ENCODE peak calls at places on chromosomes 7 and 10, in four cellular contexts. One of them, this sample, is unnamed.

GRCh38 chr7:80078159-80078731 is 56.4 kb upstream of the GNAI1 start:
- DNase-seq in dorsolateral prefrontal cortex: no peak
- DNase-seq in OCI-LY7: no peak
- DNase-seq in DND-41: no peak
- DNase-seq in this sample: peak

GRCh38 chr7:116782177-116782711 is 80.1 kb upstream of the CAPZA2 start:
- DNase-seq in dorsolateral prefrontal cortex: no peak
- DNase-seq in OCI-LY7: no peak
- DNase-seq in DND-41: no peak
- DNase-seq in this sample: peak

GRCh38 chr7:16649196-16649595 is 3.2 kb downstream of the BZW2 start:
- DNase-seq in dorsolateral prefrontal cortex: no peak
- DNase-seq in OCI-LY7: no peak
- DNase-seq in DND-41: no peak
- DNase-seq in this sample: no peak

GRCh38 chr10:122487231-122487765 is 25.9 kb downstream of the HTRA1 start:
- DNase-seq in dorsolateral prefrontal cortex: peak
- DNase-seq in OCI-LY7: no peak
- DNase-seq in DND-41: no peak
- DNase-seq in this sample: no peak

GRCh38 chr10:74051729-74052342 is 53.9 kb downstream of the VCL start:
- DNase-seq in dorsolateral prefrontal cortex: no peak
- DNase-seq in OCI-LY7: no peak
- DNase-seq in DND-41: no peak
- DNase-seq in this sample: no peak

GRCh38 chr10:30865141-30865926 is 166.3 kb downstream of the ZNF438 start:
- DNase-seq in dorsolateral prefrontal cortex: no peak
- DNase-seq in OCI-LY7: no peak
- DNase-seq in DND-41: no peak
- DNase-seq in this sample: no peak

GRCh38 chr7:41052736-41053135 is 650.2 kb downstream of the INHBA start:
- DNase-seq in dorsolateral prefrontal cortex: no peak
- DNase-seq in OCI-LY7: no peak
- DNase-seq in DND-41: no peak
- DNase-seq in this sample: no peak

GRCh38 chr7:32164341-32164996 is 94.3 kb upstream of the PDE1C start:
- DNase-seq in dorsolateral prefrontal cortex: no peak
- DNase-seq in OCI-LY7: no peak
- DNase-seq in DND-41: no peak
- DNase-seq in this sample: peak

GRCh38 chr10:17793823-17794759 is 15.1 kb upstream of the MRC1 start:
- DNase-seq in dorsolateral prefrontal cortex: no peak
- DNase-seq in OCI-LY7: no peak
- DNase-seq in DND-41: no peak
- DNase-seq in this sample: no peak

GRCh38 chr10:122746408-122746807 is 46.8 kb upstream of the C10orf120 start:
- DNase-seq in dorsolateral prefrontal cortex: no peak
- DNase-seq in OCI-LY7: no peak
- DNase-seq in DND-41: no peak
- DNase-seq in this sample: no peak

GRCh38 chr7:47483604-47484273 is 98.2 kb downstream of the TNS3 start:
- DNase-seq in dorsolateral prefrontal cortex: no peak
- DNase-seq in OCI-LY7: peak
- DNase-seq in DND-41: no peak
- DNase-seq in this sample: no peak

GRCh38 chr10:6588082-6588481 is 8.0 kb upstream of the PRKCQ start:
- DNase-seq in dorsolateral prefrontal cortex: no peak
- DNase-seq in OCI-LY7: no peak
- DNase-seq in DND-41: no peak
- DNase-seq in this sample: no peak

GRCh38 chr7:106485919-106486318 is 175.0 kb downstream of the CCDC71L start:
- DNase-seq in dorsolateral prefrontal cortex: no peak
- DNase-seq in OCI-LY7: no peak
- DNase-seq in DND-41: no peak
- DNase-seq in this sample: no peak

GRCh38 chr10:30092151-30092790 is 32.9 kb upstream of the JCAD start:
- DNase-seq in dorsolateral prefrontal cortex: no peak
- DNase-seq in OCI-LY7: no peak
- DNase-seq in DND-41: no peak
- DNase-seq in this sample: peak

GRCh38 chr10:126171555-126171954 is 216.7 kb downstream of the ADAM12 start:
- DNase-seq in dorsolateral prefrontal cortex: no peak
- DNase-seq in OCI-LY7: no peak
- DNase-seq in DND-41: no peak
- DNase-seq in this sample: peak

GRCh38 chr7:136741941-136742340 is 126.5 kb upstream of the CHRM2 start:
- DNase-seq in dorsolateral prefrontal cortex: no peak
- DNase-seq in OCI-LY7: no peak
- DNase-seq in DND-41: no peak
- DNase-seq in this sample: no peak

GRCh38 chr10:27410153-27410552 is 94.0 kb upstream of the RAB18 start:
- DNase-seq in dorsolateral prefrontal cortex: no peak
- DNase-seq in OCI-LY7: no peak
- DNase-seq in DND-41: no peak
- DNase-seq in this sample: no peak

GRCh38 chr7:7237201-7237977 is 55.0 kb downstream of the C1GALT1 start:
- DNase-seq in dorsolateral prefrontal cortex: no peak
- DNase-seq in OCI-LY7: no peak
- DNase-seq in DND-41: no peak
- DNase-seq in this sample: no peak

GRCh38 chr7:76146374-76146773 is 55.3 kb upstream of the SRRM3 start:
- DNase-seq in dorsolateral prefrontal cortex: no peak
- DNase-seq in OCI-LY7: no peak
- DNase-seq in DND-41: no peak
- DNase-seq in this sample: no peak

GRCh38 chr7:133530682-133531081 is 277.8 kb downstream of the EXOC4 start:
- DNase-seq in dorsolateral prefrontal cortex: no peak
- DNase-seq in OCI-LY7: no peak
- DNase-seq in DND-41: no peak
- DNase-seq in this sample: peak

GRCh38 chr7:11329626-11330025 is 356.0 kb downstream of the PHF14 start:
- DNase-seq in dorsolateral prefrontal cortex: no peak
- DNase-seq in OCI-LY7: no peak
- DNase-seq in DND-41: no peak
- DNase-seq in this sample: no peak

GRCh38 chr7:70419816-70420215 is 712.1 kb upstream of the GALNT17 start:
- DNase-seq in dorsolateral prefrontal cortex: no peak
- DNase-seq in OCI-LY7: no peak
- DNase-seq in DND-41: no peak
- DNase-seq in this sample: no peak

GRCh38 chr7:48089415-48089975 is 430 bp downstream of the UPP1 start:
- DNase-seq in dorsolateral prefrontal cortex: no peak
- DNase-seq in OCI-LY7: no peak
- DNase-seq in DND-41: no peak
- DNase-seq in this sample: no peak

GRCh38 chr7:20223356-20223755 is 6.2 kb upstream of the MACC1 start:
- DNase-seq in dorsolateral prefrontal cortex: no peak
- DNase-seq in OCI-LY7: no peak
- DNase-seq in DND-41: no peak
- DNase-seq in this sample: no peak

GRCh38 chr10:23331567-23332290 is 12.9 kb downstream of the C10orf67 start:
- DNase-seq in dorsolateral prefrontal cortex: no peak
- DNase-seq in OCI-LY7: no peak
- DNase-seq in DND-41: no peak
- DNase-seq in this sample: no peak

GRCh38 chr10:28327494-28327886 is 24.6 kb upstream of the MPP7 start:
- DNase-seq in dorsolateral prefrontal cortex: no peak
- DNase-seq in OCI-LY7: no peak
- DNase-seq in DND-41: no peak
- DNase-seq in this sample: peak

GRCh38 chr7:159070422-159071148 is 74.1 kb downstream of the VIPR2 start:
- DNase-seq in dorsolateral prefrontal cortex: no peak
- DNase-seq in OCI-LY7: no peak
- DNase-seq in DND-41: peak
- DNase-seq in this sample: peak

GRCh38 chr7:71221549-71221948 is 89.6 kb downstream of the GALNT17 start:
- DNase-seq in dorsolateral prefrontal cortex: no peak
- DNase-seq in OCI-LY7: no peak
- DNase-seq in DND-41: no peak
- DNase-seq in this sample: no peak

GRCh38 chr10:47151880-47152279 is 148.1 kb upstream of the GDF10 start:
- DNase-seq in dorsolateral prefrontal cortex: no peak
- DNase-seq in OCI-LY7: no peak
- DNase-seq in DND-41: no peak
- DNase-seq in this sample: no peak

GRCh38 chr10:88042162-88043100 is 179.0 kb downstream of the PTEN start:
- DNase-seq in dorsolateral prefrontal cortex: no peak
- DNase-seq in OCI-LY7: no peak
- DNase-seq in DND-41: peak
- DNase-seq in this sample: peak
- H3K27ac ChIP-seq in dorsolateral prefrontal cortex: peak
- H3K27ac ChIP-seq in OCI-LY7: no peak
- H3K27ac ChIP-seq in DND-41: peak
- H3K27ac ChIP-seq in this sample: peak

DNA sequence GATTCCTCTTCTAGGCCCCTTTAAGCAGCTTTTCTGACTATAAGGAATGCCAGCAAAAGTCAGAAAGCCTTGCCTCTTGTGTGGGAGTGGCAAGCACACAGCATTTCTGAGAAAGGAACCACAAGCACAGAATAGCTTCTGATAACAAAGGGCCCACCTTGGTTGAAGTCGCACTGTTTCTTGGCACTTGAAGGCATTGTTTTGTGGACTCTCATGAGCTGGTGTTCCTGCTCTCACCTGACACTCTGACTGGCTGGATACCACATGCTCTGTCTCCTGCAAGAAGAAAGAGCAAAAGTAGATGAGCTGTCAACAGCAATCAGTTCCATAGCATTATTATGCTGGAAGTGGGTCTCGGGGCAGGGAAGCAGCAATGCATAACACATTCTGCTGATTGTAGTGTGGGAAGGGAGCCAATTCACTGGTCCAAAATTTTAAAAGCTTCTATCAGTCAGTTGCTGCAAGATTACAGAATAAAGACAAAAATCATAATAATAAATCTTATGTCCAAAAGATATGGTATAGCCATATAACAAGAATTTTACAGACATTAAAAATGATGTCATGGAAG is 38.4 kb downstream of the FAM13C start:
- DNase-seq in dorsolateral prefrontal cortex: no peak
- DNase-seq in OCI-LY7: no peak
- DNase-seq in DND-41: no peak
- DNase-seq in this sample: no peak
- H3K27ac ChIP-seq in dorsolateral prefrontal cortex: peak
- H3K27ac ChIP-seq in OCI-LY7: no peak
- H3K27ac ChIP-seq in DND-41: no peak
- H3K27ac ChIP-seq in this sample: no peak

GRCh38 chr10:130191380-130191779 is 55.2 kb downstream of the GLRX3 start:
- DNase-seq in dorsolateral prefrontal cortex: no peak
- DNase-seq in OCI-LY7: no peak
- DNase-seq in DND-41: no peak
- DNase-seq in this sample: no peak

GRCh38 chr10:130190737-130191115 is 54.5 kb downstream of the GLRX3 start:
- DNase-seq in dorsolateral prefrontal cortex: no peak
- DNase-seq in OCI-LY7: no peak
- DNase-seq in DND-41: no peak
- DNase-seq in this sample: no peak

GRCh38 chr10:130188195-130189175 is 52.3 kb downstream of the GLRX3 start:
- DNase-seq in dorsolateral prefrontal cortex: no peak
- DNase-seq in OCI-LY7: no peak
- DNase-seq in DND-41: no peak
- DNase-seq in this sample: no peak

GRCh38 chr10:130189466-130190064 is 53.4 kb downstream of the GLRX3 start:
- DNase-seq in dorsolateral prefrontal cortex: no peak
- DNase-seq in OCI-LY7: no peak
- DNase-seq in DND-41: no peak
- DNase-seq in this sample: no peak

GRCh38 chr10:130190065-130190736 is 54.0 kb downstream of the GLRX3 start:
- DNase-seq in dorsolateral prefrontal cortex: peak
- DNase-seq in OCI-LY7: peak
- DNase-seq in DND-41: no peak
- DNase-seq in this sample: peak
- H3K27ac ChIP-seq in dorsolateral prefrontal cortex: peak
- H3K27ac ChIP-seq in OCI-LY7: no peak
- H3K27ac ChIP-seq in DND-41: no peak
- H3K27ac ChIP-seq in this sample: no peak

GRCh38 chr7:107959527-107959898 is 43.4 kb downstream of the LAMB1 start:
- DNase-seq in dorsolateral prefrontal cortex: no peak
- DNase-seq in OCI-LY7: no peak
- DNase-seq in DND-41: no peak
- DNase-seq in this sample: no peak

GRCh38 chr7:107961399-107961798 is 41.6 kb downstream of the LAMB1 start:
- DNase-seq in dorsolateral prefrontal cortex: no peak
- DNase-seq in OCI-LY7: no peak
- DNase-seq in DND-41: no peak
- DNase-seq in this sample: no peak

GRCh38 chr7:107960306-107960705 is 42.7 kb downstream of the LAMB1 start:
- DNase-seq in dorsolateral prefrontal cortex: no peak
- DNase-seq in OCI-LY7: no peak
- DNase-seq in DND-41: no peak
- DNase-seq in this sample: no peak

GRCh38 chr7:107955394-107955793 is 47.6 kb downstream of the LAMB1 start:
- DNase-seq in dorsolateral prefrontal cortex: no peak
- DNase-seq in OCI-LY7: no peak
- DNase-seq in DND-41: no peak
- DNase-seq in this sample: no peak

DNA sequence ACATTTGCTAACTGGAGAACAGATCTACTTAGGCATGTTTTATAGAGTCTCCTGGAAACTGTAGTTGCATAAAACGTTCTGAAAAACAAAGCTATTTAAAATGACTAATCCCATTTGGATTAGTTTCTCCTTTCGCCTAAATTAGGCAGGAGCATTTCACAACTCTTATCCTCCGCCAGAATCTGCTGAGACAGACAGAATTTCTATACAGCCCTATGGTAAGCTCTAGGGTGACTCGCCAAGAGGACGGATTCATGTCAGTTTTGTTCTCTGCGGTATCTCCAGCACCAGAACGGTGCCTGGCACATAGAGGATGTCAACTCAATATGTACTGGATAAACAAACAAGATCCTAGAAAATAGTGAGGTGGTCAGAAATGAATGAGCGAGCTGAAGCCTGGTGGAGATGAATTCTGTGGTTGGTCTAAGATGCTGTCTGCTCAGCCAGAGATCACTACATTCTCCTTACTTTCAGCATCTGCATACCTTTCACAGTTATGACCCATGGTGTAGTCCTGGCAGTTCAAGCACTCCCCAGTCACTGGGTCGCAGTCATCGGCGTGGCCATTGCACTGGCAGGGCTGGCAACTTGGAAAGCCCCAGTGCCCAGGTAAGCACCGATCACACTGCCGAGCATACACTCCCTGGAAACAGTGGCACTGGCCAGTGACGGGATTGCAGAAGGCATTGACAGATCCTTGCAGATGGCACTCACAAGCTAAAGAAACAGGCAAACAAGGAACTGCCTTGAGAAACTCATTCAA is 44.0 kb downstream of the LAMB1 start:
- DNase-seq in dorsolateral prefrontal cortex: no peak
- DNase-seq in OCI-LY7: no peak
- DNase-seq in DND-41: no peak
- DNase-seq in this sample: peak
- H3K27ac ChIP-seq in dorsolateral prefrontal cortex: peak
- H3K27ac ChIP-seq in OCI-LY7: no peak
- H3K27ac ChIP-seq in DND-41: no peak
- H3K27ac ChIP-seq in this sample: peak